ENCODE peak calls at places on chromosomes 4 and X, in five cellular contexts. Y is cardiac fibroblast, U is GM04504, A is amniotic stem cell, N is amygdala. F is an unnamed sample.

GRCh38 chr4:94368459-94368858 is 25.8 kb upstream of the HPGDS start:
- DNase-seq in Y (no peak), U (no peak), A (no peak), N (no peak), F (no peak)

GRCh38 chrX:71540801-71541545 is 8.1 kb downstream of the OGT start:
- DNase-seq in Y (no peak), U (no peak), A (no peak), N (no peak), F (no peak)

GRCh38 chr4:40189997-40190396 is 6.8 kb upstream of the RHOH start:
- DNase-seq in Y (no peak), U (no peak), A (no peak), N (no peak), F (no peak)

GRCh38 chrX:70117738-70118137 is 15.5 kb upstream of the IGBP1 start:
- DNase-seq in Y (no peak), U (no peak), A (no peak), N (no peak), F (no peak)

GRCh38 chrX:111869639-111870034 is 6.3 kb upstream of the TRPC5OS start:
- DNase-seq in Y (peak), U (peak), A (peak), N (no peak), F (no peak)

GRCh38 chr4:77820836-77821561 is 1.8 kb upstream of the CNOT6L start:
- DNase-seq in Y (peak), U (no peak), A (no peak), N (no peak), F (no peak)

GRCh38 chr4:157792716-157793115 is 380.1 kb downstream of the GASK1B start:
- DNase-seq in Y (no peak), U (no peak), A (no peak), N (no peak), F (no peak)

GRCh38 chr4:2869659-2870058 is 26.0 kb downstream of the ADD1 start:
- DNase-seq in Y (no peak), U (no peak), A (no peak), N (no peak), F (no peak)

GRCh38 chrX:47540754-47541538 is 20.1 kb upstream of the ARAF start:
- DNase-seq in Y (peak), U (peak), A (peak), N (peak), F (peak)

GRCh38 chr4:74157116-74157742 is 689 bp upstream of the MTHFD2L start:
- DNase-seq in Y (peak), U (no peak), A (no peak), N (no peak), F (no peak)

GRCh38 chr4:47749858-47750257 is 88.0 kb downstream of the CORIN start:
- DNase-seq in Y (no peak), U (no peak), A (no peak), N (no peak), F (no peak)

GRCh38 chr4:25908491-25908901 is 5.5 kb upstream of the SMIM20 start:
- DNase-seq in Y (peak), U (peak), A (peak), N (no peak), F (peak)

GRCh38 chrX:23548164-23548563 is 119.1 kb upstream of the PRDX4 start:
- DNase-seq in Y (no peak), U (peak), A (no peak), N (no peak), F (no peak)

GRCh38 chr4:106362426-106362825 is 6.2 kb downstream of the GIMD1 start:
- DNase-seq in Y (no peak), U (no peak), A (no peak), N (no peak), F (no peak)

GRCh38 chr4:183801460-183802168 is 103.5 kb upstream of the STOX2 start:
- DNase-seq in Y (no peak), U (no peak), A (no peak), N (no peak), F (no peak)

GRCh38 chr4:28966982-28967381 is 1753.2 kb upstream of the PCDH7 start:
- DNase-seq in Y (no peak), U (no peak), A (peak), N (no peak), F (no peak)

GRCh38 chr4:37693450-37694190 is 7.4 kb upstream of the RELL1 start:
- DNase-seq in Y (peak), U (peak), A (peak), N (no peak), F (no peak)

GRCh38 chrX:39905475-39905889 is 192.3 kb downstream of the BCOR start:
- DNase-seq in Y (peak), U (no peak), A (no peak), N (no peak), F (no peak)

GRCh38 chr4:143025111-143025704 is 159.5 kb upstream of the USP38 start:
- DNase-seq in Y (peak), U (peak), A (peak), N (no peak), F (peak)

GRCh38 chr4:55330241-55330640 is 15.8 kb upstream of the SRD5A3 start:
- DNase-seq in Y (no peak), U (no peak), A (no peak), N (no peak), F (no peak)

GRCh38 chr4:2406406-2406805 is 12.0 kb downstream of the ZFYVE28 start:
- DNase-seq in Y (no peak), U (no peak), A (no peak), N (no peak), F (no peak)

GRCh38 chr4:83686166-83686565 is 150.3 kb downstream of the GPAT3 start:
- DNase-seq in Y (no peak), U (peak), A (no peak), N (no peak), F (no peak)

GRCh38 chr4:48752256-48752655 is 27.8 kb downstream of the FRYL start:
- DNase-seq in Y (no peak), U (no peak), A (no peak), N (no peak), F (no peak)

GRCh38 chrX:42107495-42108139 is 184.3 kb upstream of the CASK start:
- DNase-seq in Y (no peak), U (no peak), A (no peak), N (no peak), F (no peak)

GRCh38 chr4:723706-724105 is 18.1 kb downstream of the PCGF3 start:
- DNase-seq in Y (no peak), U (no peak), A (no peak), N (no peak), F (no peak)

GRCh38 chr4:40575846-40576245 is 53.8 kb downstream of the RBM47 start:
- DNase-seq in Y (no peak), U (no peak), A (no peak), N (no peak), F (no peak)

GRCh38 chrX:50206753-50207152 is 2.2 kb downstream of the CCNB3 start:
- DNase-seq in Y (no peak), U (no peak), A (no peak), N (no peak), F (no peak)

GRCh38 chr4:19309365-19309764 is 942.3 kb upstream of the SLIT2 start:
- DNase-seq in Y (peak), U (peak), A (peak), N (no peak), F (peak)

GRCh38 chr4:83490876-83491450 is 6.1 kb upstream of the ABRAXAS1 start:
- DNase-seq in Y (peak), U (no peak), A (no peak), N (no peak), F (no peak)

GRCh38 chrX:46713672-46714487 is 45.0 kb downstream of the SLC9A7 start:
- DNase-seq in Y (peak), U (no peak), A (no peak), N (no peak), F (no peak)

GRCh38 chrX:119655125-119655524 is 37.8 kb downstream of the SEPTIN6 start:
- DNase-seq in Y (peak), U (peak), A (peak), N (no peak), F (no peak)

GRCh38 chr4:164779811-164780216 is 25.9 kb downstream of the SMIM31 start:
- DNase-seq in Y (peak), U (no peak), A (no peak), N (no peak), F (no peak)

GRCh38 chrX:16185725-16186136 is 18.4 kb downstream of the MAGEB17 start:
- DNase-seq in Y (peak), U (peak), A (peak), N (no peak), F (no peak)

GRCh38 chr4:3675251-3676115 is 90.7 kb upstream of the ADRA2C start:
- DNase-seq in Y (no peak), U (no peak), A (no peak), N (no peak), F (no peak)

GRCh38 chrX:39982927-39983326 is 114.8 kb downstream of the BCOR start:
- DNase-seq in Y (no peak), U (no peak), A (no peak), N (no peak), F (no peak)